ENCODE peak calls at places on chromosomes 1 and 21, in six cellular contexts. L, M, Q, N, G and T are unnamed samples.

GRCh38 chr1:151011154-151011850 is 3.1 kb downstream of the PRUNE1 start:
- DNase-seq in M (no peak), G (no peak), Q (no peak), L (no peak), N (no peak), T (no peak)

GRCh38 chr1:42418516-42418915 is 37.3 kb downstream of the ZMYND12 start:
- DNase-seq in N (no peak), M (no peak), Q (no peak), G (no peak), L (no peak), T (no peak)

GRCh38 chr1:215793210-215793609 is 226.1 kb downstream of the KCTD3 start:
- DNase-seq in M (no peak), L (no peak), N (peak; percentile 69), Q (no peak), G (no peak), T (peak; percentile 70)

GRCh38 chr1:45883633-45884032 is 80.2 kb downstream of the MAST2 start:
- DNase-seq in M (no peak), Q (no peak), L (no peak), G (no peak), N (peak; percentile 72), T (no peak)

GRCh38 chr1:39332291-39332690 is 127.8 kb downstream of the MACF1 start:
- DNase-seq in Q (no peak), M (no peak), G (no peak), N (peak; percentile 16), L (no peak), T (peak; percentile 20)

GRCh38 chr1:40711465-40712404 is 20.2 kb downstream of the NFYC start:
- DNase-seq in M (peak; percentile 10), N (peak; percentile 85), Q (no peak), G (peak; percentile 45), L (no peak), T (peak; percentile 88)

GRCh38 chr1:85581138-85581801 is 709 bp downstream of the CCN1 start:
- DNase-seq in Q (peak; percentile 80), L (peak; percentile 94), G (peak; percentile 71), M (peak; percentile 78), N (peak; percentile 86), T (peak; percentile 29)

GRCh38 chr1:94989911-94990463 is 63.1 kb upstream of the CNN3 start:
- DNase-seq in L (no peak), G (no peak), Q (no peak), M (peak; percentile 12), N (no peak), T (no peak)

GRCh38 chr1:117795190-117795589 is 134.2 kb downstream of the GDAP2 start:
- DNase-seq in N (peak; percentile 87), M (no peak), L (no peak), G (no peak), Q (no peak), T (peak; percentile 86)

GRCh38 chr1:84260852-84261518 is 40.5 kb upstream of the SAMD13 start:
- DNase-seq in N (no peak), Q (no peak), M (no peak), L (no peak), G (no peak), T (no peak)

GRCh38 chr1:167791281-167792209 is 69.8 kb downstream of the MPZL1 start:
- DNase-seq in N (peak; percentile 87), M (peak; percentile 52), Q (peak; percentile 43), G (peak; percentile 58), L (no peak), T (no peak)

GRCh38 chr1:91151702-91152101 is 129.9 kb upstream of the ZNF644 start:
- DNase-seq in M (no peak), L (no peak), Q (no peak), N (no peak), G (no peak), T (no peak)

GRCh38 chr1:1435094-1435903 is at the start of gene VWA1:
- DNase-seq in M (peak; percentile 68), G (peak; percentile 59), N (peak; percentile 42), L (peak; percentile 96), Q (peak; percentile 78), T (no peak)

GRCh38 chr1:164842891-164843290 is 283.9 kb downstream of the PBX1 start:
- DNase-seq in Q (no peak), M (no peak), G (no peak), N (no peak), L (no peak), T (no peak)

GRCh38 chr1:116415699-116416533 is 42.9 kb downstream of the ATP1A1 start:
- DNase-seq in N (no peak), M (peak; percentile 46), Q (no peak), L (no peak), G (peak; percentile 19), T (no peak)

GRCh38 chr1:198151688-198152087 is 5.1 kb upstream of the NEK7 start:
- DNase-seq in L (no peak), N (peak; percentile 62), G (no peak), Q (no peak), M (no peak), T (no peak)

GRCh38 chr1:34611571-34611970 is 143.3 kb upstream of the GJB5 start:
- DNase-seq in G (no peak), L (no peak), N (no peak), M (no peak), Q (no peak), T (no peak)

GRCh38 chr1:75567212-75567611 is 43.7 kb downstream of the SLC44A5 start:
- DNase-seq in L (no peak), M (no peak), Q (no peak), N (no peak), G (no peak), T (no peak)

GRCh38 chr1:145957443-145958319 is at the start of gene LIX1L:
- DNase-seq in L (peak; percentile 93), M (peak; percentile 97), Q (peak; percentile 96), G (peak; percentile 97), N (peak; percentile 93), T (peak; percentile 94)

GRCh38 chr1:165828581-165829329 is 1.3 kb downstream of the UCK2 start:
- DNase-seq in M (peak; percentile 79), G (peak; percentile 29), Q (peak; percentile 35), N (peak; percentile 86), L (peak; percentile 52), T (peak; percentile 77)

GRCh38 chr1:226737819-226738420 is 1.2 kb downstream of the ITPKB start:
- DNase-seq in Q (peak; percentile 48), G (peak; percentile 56), L (peak; percentile 91), N (no peak), M (peak; percentile 42), T (peak; percentile 28)

GRCh38 chr1:21329209-21329844 is 39.1 kb upstream of the ECE1 start:
- DNase-seq in M (peak; percentile 91), G (no peak), L (no peak), N (no peak), Q (no peak), T (peak; percentile 86)

GRCh38 chr21:34522284-34522683 is 10.3 kb upstream of the KCNE1 start:
- DNase-seq in N (no peak), L (no peak), G (no peak), Q (no peak), M (peak; percentile 30), T (no peak)

GRCh38 chr21:45326834-45327457 is 39.3 kb upstream of the POFUT2 start:
- DNase-seq in G (no peak), Q (no peak), L (peak; percentile 62), M (no peak), N (no peak), T (no peak)

GRCh38 chr1:169711469-169712308 is at the start of gene SELL:
- DNase-seq in G (peak; percentile 71), Q (peak; percentile 15), M (peak; percentile 73), N (peak; percentile 42), L (no peak), T (peak; percentile 30)

GRCh38 chr1:169708633-169709032 is 2.8 kb downstream of the SELL start:
- DNase-seq in N (no peak), L (no peak), Q (no peak), G (no peak), M (no peak), T (no peak)

GRCh38 chr1:169707917-169708604 is 3.4 kb downstream of the SELL start:
- DNase-seq in N (no peak), M (no peak), Q (no peak), L (no peak), G (no peak), T (no peak)

GRCh38 chr1:169712309-169712631 is 850 bp upstream of the SELL start:
- DNase-seq in N (no peak), L (no peak), M (no peak), G (no peak), Q (no peak), T (no peak)
- TF ChIP-seq CTCF in N (no peak), L (no peak), M (no peak), G (no peak), Q (no peak), T (no peak)

GRCh38 chr1:31033573-31033972 is 31.9 kb downstream of the PUM1 start:
- DNase-seq in G (no peak), Q (no peak), M (no peak), N (no peak), L (no peak), T (peak; percentile 41)
- H3K4me1 ChIP-seq in G (peaks cover 11% of the 10 kb centered on the region), Q (peaks cover 58% of the 10 kb centered on the region), M (peaks cover 20% of the 10 kb centered on the region), N (peaks cover 10% of the 10 kb centered on the region), L (peaks cover 49% of the 10 kb centered on the region), T (peaks cover 40% of the 10 kb centered on the region)

GRCh38 chr1:189496768-189497167 is 980.9 kb downstream of the BRINP3 start:
- DNase-seq in N (no peak), G (no peak), M (no peak), L (no peak), Q (no peak), T (peak; percentile 5)

GRCh38 chr1:189500777-189501176 is 976.9 kb downstream of the BRINP3 start:
- DNase-seq in G (no peak), L (no peak), M (no peak), Q (no peak), N (peak; percentile 25), T (no peak)

GRCh38 chr1:189499736-189500135 is 977.9 kb downstream of the BRINP3 start:
- DNase-seq in G (no peak), M (no peak), Q (no peak), N (no peak), L (no peak), T (no peak)
- H3K27ac ChIP-seq in G (no peak overlapping the region), M (no peak overlapping the region), Q (no peak overlapping the region), N (no peak overlapping the region), L (no peak overlapping the region), T (no peak overlapping the region)

GRCh38 chr1:235152235-235152634 is 8.8 kb downstream of the RBM34 start:
- DNase-seq in Q (no peak), L (no peak), M (no peak), G (no peak), N (no peak), T (no peak)

GRCh38 chr1:235158680-235159079 is 2.4 kb downstream of the RBM34 start:
- DNase-seq in N (no peak), L (no peak), Q (no peak), M (no peak), G (no peak), T (no peak)

GRCh38 chr1:235156745-235157144 is 4.3 kb downstream of the RBM34 start:
- DNase-seq in Q (no peak), L (no peak), G (no peak), N (no peak), M (no peak), T (no peak)

GRCh38 chr1:235157150-235157549 is 3.9 kb downstream of the RBM34 start:
- DNase-seq in L (no peak), M (no peak), G (no peak), N (no peak), Q (no peak), T (no peak)

DNA sequence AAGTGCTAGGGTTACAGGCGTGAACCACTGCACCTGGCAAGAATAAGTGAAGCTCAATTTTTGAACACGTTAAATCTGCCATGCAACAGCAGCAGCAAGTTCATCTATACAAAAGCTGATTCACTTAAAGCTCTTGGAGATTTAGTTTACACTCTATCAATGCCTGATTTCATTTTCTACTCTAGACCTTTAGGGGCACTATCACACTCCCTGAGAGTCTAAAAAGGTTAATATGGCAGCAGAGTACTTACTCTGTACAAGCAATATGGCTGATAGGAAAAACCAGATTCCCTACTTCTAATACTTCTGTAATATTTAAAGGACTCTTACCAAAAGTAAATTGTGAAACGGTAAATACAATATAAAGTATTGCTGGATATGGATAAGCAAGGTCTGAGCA is 4.8 kb downstream of the RBM34 start:
- DNase-seq in Q (no peak), N (no peak), M (no peak), L (no peak), G (no peak), T (no peak)
- TF ChIP-seq CTCF in Q (no peak), N (no peak), M (no peak), L (no peak), G (no peak), T (peak; percentile 12)